ENCODE peak calls at places on chromosome X, in seven cellular contexts. One of them, this sample, is unnamed.

GRCh38 chrX:11890843-11891514 is 132.9 kb downstream of the MSL3 start:
- DNase-seq in GM12864: no peak
- DNase-seq in activated naive CD4-positive, alpha-beta T cell: no peak
- DNase-seq in AG08395: no peak
- DNase-seq in stimulated activated CD4-positive, alpha-beta T cell treated with anti-CD3 and anti-CD28 coated beads, Interleukin-1b, Interleukin-23, amount 100 ng/mL, for 4 hours: no peak
- DNase-seq in cardiac muscle cell: peak
- DNase-seq in fibroblast of pulmonary artery: peak
- DNase-seq in this sample: no peak

GRCh38 chrX:150762258-150762867 is 69.2 kb downstream of the MTMR1 start:
- DNase-seq in GM12864: no peak
- DNase-seq in activated naive CD4-positive, alpha-beta T cell: no peak
- DNase-seq in AG08395: no peak
- DNase-seq in stimulated activated CD4-positive, alpha-beta T cell treated with anti-CD3 and anti-CD28 coated beads, Interleukin-1b, Interleukin-23, amount 100 ng/mL, for 4 hours: no peak
- DNase-seq in cardiac muscle cell: no peak
- DNase-seq in fibroblast of pulmonary artery: no peak
- DNase-seq in this sample: no peak

GRCh38 chrX:68463880-68464279 is 30.6 kb upstream of the OPHN1 start:
- DNase-seq in GM12864: no peak
- DNase-seq in activated naive CD4-positive, alpha-beta T cell: no peak
- DNase-seq in AG08395: no peak
- DNase-seq in stimulated activated CD4-positive, alpha-beta T cell treated with anti-CD3 and anti-CD28 coated beads, Interleukin-1b, Interleukin-23, amount 100 ng/mL, for 4 hours: no peak
- DNase-seq in cardiac muscle cell: no peak
- DNase-seq in fibroblast of pulmonary artery: no peak
- DNase-seq in this sample: no peak

GRCh38 chrX:123088331-123088730 is 95.7 kb upstream of the GRIA3 start:
- DNase-seq in GM12864: no peak
- DNase-seq in activated naive CD4-positive, alpha-beta T cell: no peak
- DNase-seq in AG08395: no peak
- DNase-seq in stimulated activated CD4-positive, alpha-beta T cell treated with anti-CD3 and anti-CD28 coated beads, Interleukin-1b, Interleukin-23, amount 100 ng/mL, for 4 hours: no peak
- DNase-seq in cardiac muscle cell: no peak
- DNase-seq in fibroblast of pulmonary artery: no peak
- DNase-seq in this sample: no peak

GRCh38 chrX:133905305-133905704 is 80.1 kb downstream of the GPC3 start:
- DNase-seq in GM12864: no peak
- DNase-seq in activated naive CD4-positive, alpha-beta T cell: no peak
- DNase-seq in AG08395: no peak
- DNase-seq in stimulated activated CD4-positive, alpha-beta T cell treated with anti-CD3 and anti-CD28 coated beads, Interleukin-1b, Interleukin-23, amount 100 ng/mL, for 4 hours: no peak
- DNase-seq in cardiac muscle cell: no peak
- DNase-seq in fibroblast of pulmonary artery: no peak
- DNase-seq in this sample: no peak

GRCh38 chrX:40207626-40208025 is 109.9 kb upstream of the BCOR start:
- DNase-seq in GM12864: no peak
- DNase-seq in activated naive CD4-positive, alpha-beta T cell: no peak
- DNase-seq in AG08395: peak
- DNase-seq in stimulated activated CD4-positive, alpha-beta T cell treated with anti-CD3 and anti-CD28 coated beads, Interleukin-1b, Interleukin-23, amount 100 ng/mL, for 4 hours: peak
- DNase-seq in cardiac muscle cell: no peak
- DNase-seq in fibroblast of pulmonary artery: peak
- DNase-seq in this sample: no peak

GRCh38 chrX:115939070-115939469 is 231.5 kb upstream of the AGTR2 start:
- DNase-seq in GM12864: no peak
- DNase-seq in activated naive CD4-positive, alpha-beta T cell: no peak
- DNase-seq in AG08395: no peak
- DNase-seq in stimulated activated CD4-positive, alpha-beta T cell treated with anti-CD3 and anti-CD28 coated beads, Interleukin-1b, Interleukin-23, amount 100 ng/mL, for 4 hours: no peak
- DNase-seq in cardiac muscle cell: no peak
- DNase-seq in fibroblast of pulmonary artery: no peak
- DNase-seq in this sample: no peak

GRCh38 chrX:131045786-131046185 is 12.4 kb upstream of the ARHGAP36 start:
- DNase-seq in GM12864: no peak
- DNase-seq in activated naive CD4-positive, alpha-beta T cell: no peak
- DNase-seq in AG08395: no peak
- DNase-seq in stimulated activated CD4-positive, alpha-beta T cell treated with anti-CD3 and anti-CD28 coated beads, Interleukin-1b, Interleukin-23, amount 100 ng/mL, for 4 hours: no peak
- DNase-seq in cardiac muscle cell: no peak
- DNase-seq in fibroblast of pulmonary artery: no peak
- DNase-seq in this sample: no peak

GRCh38 chrX:156008915-156009314 is 11.4 kb downstream of the IL9R start:
- DNase-seq in GM12864: no peak
- DNase-seq in activated naive CD4-positive, alpha-beta T cell: no peak
- DNase-seq in AG08395: no peak
- DNase-seq in stimulated activated CD4-positive, alpha-beta T cell treated with anti-CD3 and anti-CD28 coated beads, Interleukin-1b, Interleukin-23, amount 100 ng/mL, for 4 hours: no peak
- DNase-seq in cardiac muscle cell: peak
- DNase-seq in fibroblast of pulmonary artery: no peak
- DNase-seq in this sample: peak

GRCh38 chrX:14051416-14051815 is 21.7 kb upstream of the GEMIN8 start:
- DNase-seq in GM12864: no peak
- DNase-seq in activated naive CD4-positive, alpha-beta T cell: no peak
- DNase-seq in AG08395: no peak
- DNase-seq in stimulated activated CD4-positive, alpha-beta T cell treated with anti-CD3 and anti-CD28 coated beads, Interleukin-1b, Interleukin-23, amount 100 ng/mL, for 4 hours: no peak
- DNase-seq in cardiac muscle cell: no peak
- DNase-seq in fibroblast of pulmonary artery: no peak
- DNase-seq in this sample: peak

GRCh38 chrX:145773006-145773405 is 44.6 kb upstream of the SLITRK2 start:
- DNase-seq in GM12864: no peak
- DNase-seq in activated naive CD4-positive, alpha-beta T cell: no peak
- DNase-seq in AG08395: no peak
- DNase-seq in stimulated activated CD4-positive, alpha-beta T cell treated with anti-CD3 and anti-CD28 coated beads, Interleukin-1b, Interleukin-23, amount 100 ng/mL, for 4 hours: no peak
- DNase-seq in cardiac muscle cell: no peak
- DNase-seq in fibroblast of pulmonary artery: no peak
- DNase-seq in this sample: no peak

GRCh38 chrX:132022115-132022862 is 813 bp upstream of the STK26 start:
- DNase-seq in GM12864: no peak
- DNase-seq in activated naive CD4-positive, alpha-beta T cell: no peak
- DNase-seq in AG08395: no peak
- DNase-seq in stimulated activated CD4-positive, alpha-beta T cell treated with anti-CD3 and anti-CD28 coated beads, Interleukin-1b, Interleukin-23, amount 100 ng/mL, for 4 hours: no peak
- DNase-seq in cardiac muscle cell: peak
- DNase-seq in fibroblast of pulmonary artery: no peak
- DNase-seq in this sample: peak

GRCh38 chrX:68999351-68999750 is 165.9 kb downstream of the PJA1 start:
- DNase-seq in GM12864: no peak
- DNase-seq in activated naive CD4-positive, alpha-beta T cell: no peak
- DNase-seq in AG08395: no peak
- DNase-seq in stimulated activated CD4-positive, alpha-beta T cell treated with anti-CD3 and anti-CD28 coated beads, Interleukin-1b, Interleukin-23, amount 100 ng/mL, for 4 hours: no peak
- DNase-seq in cardiac muscle cell: no peak
- DNase-seq in fibroblast of pulmonary artery: no peak
- DNase-seq in this sample: no peak

GRCh38 chrX:87621697-87622096 is 104.1 kb downstream of the KLHL4 start:
- DNase-seq in GM12864: no peak
- DNase-seq in activated naive CD4-positive, alpha-beta T cell: no peak
- DNase-seq in AG08395: no peak
- DNase-seq in stimulated activated CD4-positive, alpha-beta T cell treated with anti-CD3 and anti-CD28 coated beads, Interleukin-1b, Interleukin-23, amount 100 ng/mL, for 4 hours: no peak
- DNase-seq in cardiac muscle cell: peak
- DNase-seq in fibroblast of pulmonary artery: peak
- DNase-seq in this sample: peak

GRCh38 chrX:23668335-23668734 is 1.0 kb downstream of the PRDX4 start:
- DNase-seq in GM12864: peak
- DNase-seq in activated naive CD4-positive, alpha-beta T cell: no peak
- DNase-seq in AG08395: no peak
- DNase-seq in stimulated activated CD4-positive, alpha-beta T cell treated with anti-CD3 and anti-CD28 coated beads, Interleukin-1b, Interleukin-23, amount 100 ng/mL, for 4 hours: no peak
- DNase-seq in cardiac muscle cell: no peak
- DNase-seq in fibroblast of pulmonary artery: no peak
- DNase-seq in this sample: peak

GRCh38 chrX:15869695-15870094 is 15.1 kb upstream of the AP1S2 start:
- DNase-seq in GM12864: no peak
- DNase-seq in activated naive CD4-positive, alpha-beta T cell: no peak
- DNase-seq in AG08395: no peak
- DNase-seq in stimulated activated CD4-positive, alpha-beta T cell treated with anti-CD3 and anti-CD28 coated beads, Interleukin-1b, Interleukin-23, amount 100 ng/mL, for 4 hours: no peak
- DNase-seq in cardiac muscle cell: no peak
- DNase-seq in fibroblast of pulmonary artery: no peak
- DNase-seq in this sample: no peak

GRCh38 chrX:68249401-68249831 is 183.9 kb downstream of the OPHN1 start:
- DNase-seq in GM12864: no peak
- DNase-seq in activated naive CD4-positive, alpha-beta T cell: no peak
- DNase-seq in AG08395: no peak
- DNase-seq in stimulated activated CD4-positive, alpha-beta T cell treated with anti-CD3 and anti-CD28 coated beads, Interleukin-1b, Interleukin-23, amount 100 ng/mL, for 4 hours: no peak
- DNase-seq in cardiac muscle cell: no peak
- DNase-seq in fibroblast of pulmonary artery: peak
- DNase-seq in this sample: no peak

GRCh38 chrX:118528089-118528753 is 32.6 kb downstream of the DOCK11 start:
- DNase-seq in GM12864: no peak
- DNase-seq in activated naive CD4-positive, alpha-beta T cell: peak
- DNase-seq in AG08395: no peak
- DNase-seq in stimulated activated CD4-positive, alpha-beta T cell treated with anti-CD3 and anti-CD28 coated beads, Interleukin-1b, Interleukin-23, amount 100 ng/mL, for 4 hours: peak
- DNase-seq in cardiac muscle cell: no peak
- DNase-seq in fibroblast of pulmonary artery: no peak
- DNase-seq in this sample: no peak